ENCODE peak calls at places on chromosome 17, in four cellular contexts. X, L, D and B are unnamed samples.

GRCh38 chr17:73612074-73612473 is 32.2 kb downstream of the SDK2 start:
- DNase-seq in X (no peak), L (no peak), D (no peak), B (no peak)

GRCh38 chr17:48439473-48439872 is 9.5 kb upstream of the SKAP1 start:
- DNase-seq in X (no peak), L (no peak), D (no peak), B (no peak)

GRCh38 chr17:63329876-63330275 is 116.2 kb downstream of the CYB561 start:
- DNase-seq in X (no peak), L (no peak), D (no peak), B (no peak)

GRCh38 chr17:2075336-2076056 is 20.6 kb downstream of the HIC1 start:
- DNase-seq in X (peak; percentile 78), L (no peak), D (no peak), B (peak; percentile 28)

GRCh38 chr17:73838815-73839214 is 194.6 kb upstream of the SDK2 start:
- DNase-seq in X (peak; percentile 67), L (no peak), D (no peak), B (no peak)

GRCh38 chr17:32136856-32137255 is 5.4 kb upstream of the RHOT1 start:
- DNase-seq in X (no peak), L (no peak), D (peak; percentile 49), B (no peak)

GRCh38 chr17:31415640-31416502 is 24.4 kb downstream of the RAB11FIP4 start:
- DNase-seq in X (no peak), L (no peak), D (no peak), B (no peak)

GRCh38 chr17:76048711-76049110 is 21.6 kb upstream of the EVPL start:
- DNase-seq in X (no peak), L (no peak), D (no peak), B (no peak)

GRCh38 chr17:17780941-17781590 is 55.7 kb downstream of the SREBF1 start:
- DNase-seq in X (peak; percentile 54), L (no peak), D (no peak), B (peak; percentile 71)

GRCh38 chr17:37124074-37124824 is 175.5 kb downstream of the AATF start:
- DNase-seq in X (no peak), L (no peak), D (no peak), B (no peak)

GRCh38 chr17:38560503-38561318 is 45.0 kb downstream of the SRCIN1 start:
- DNase-seq in X (no peak), L (no peak), D (no peak), B (no peak)

GRCh38 chr17:73956595-73957465 is 246.6 kb upstream of the RPL38 start:
- DNase-seq in X (peak; percentile 89), L (no peak), D (peak; percentile 75), B (peak; percentile 91)

GRCh38 chr17:37461668-37462067 is 28.0 kb upstream of the DUSP14 start:
- DNase-seq in X (no peak), L (no peak), D (no peak), B (no peak)

GRCh38 chr17:59534583-59534982 is 30.8 kb upstream of the DHX40 start:
- DNase-seq in X (peak; percentile 58), L (no peak), D (peak; percentile 23), B (no peak)

GRCh38 chr17:78917451-78918307 is 7.5 kb downstream of the TIMP2 start:
- DNase-seq in X (no peak), L (no peak), D (no peak), B (no peak)

GRCh38 chr17:50790619-50791018 is 23.3 kb upstream of the ANKRD40CL start:
- DNase-seq in X (no peak), L (no peak), D (no peak), B (no peak)

GRCh38 chr17:39668141-39668924 is at the start of gene PNMT:
- DNase-seq in X (peak; percentile 93), L (no peak), D (peak; percentile 83), B (peak; percentile 83)

GRCh38 chr17:49996495-49997255 is 1.7 kb upstream of the DLX3 start:
- DNase-seq in X (peak; percentile 95), L (no peak), D (peak; percentile 76), B (peak; percentile 80)

GRCh38 chr17:20271016-20271610 is 196.2 kb downstream of the LGALS9B start:
- DNase-seq in X (no peak), L (no peak), D (no peak), B (no peak)

GRCh38 chr17:75832652-75833400 is 11.4 kb downstream of the UNC13D start:
- DNase-seq in X (no peak), L (no peak), D (no peak), B (peak; percentile 77)

GRCh38 chr17:17419166-17419565 is 57.6 kb upstream of the MED9 start:
- DNase-seq in X (no peak), L (no peak), D (no peak), B (no peak)

GRCh38 chr17:49875690-49876089 is 27.8 kb upstream of the TAC4 start:
- DNase-seq in X (no peak), L (no peak), D (no peak), B (peak; percentile 58)

GRCh38 chr17:7314719-7315569 is at the start of gene GPS2:
- DNase-seq in X (peak; percentile 97), L (no peak), D (peak; percentile 85), B (peak; percentile 92)

GRCh38 chr17:7582401-7583252 is 1.0 kb upstream of the MPDU1 start:
- DNase-seq in X (no peak), L (no peak), D (no peak), B (peak; percentile 41)

GRCh38 chr17:55458287-55458900 is 36.8 kb upstream of the MMD start:
- DNase-seq in X (no peak), L (no peak), D (no peak), B (no peak)

GRCh38 chr17:63291243-63291642 is 154.9 kb downstream of the CYB561 start:
- DNase-seq in X (no peak), L (no peak), D (no peak), B (no peak)

GRCh38 chr17:1491406-1492248 is 859 bp downstream of the MYO1C start:
- DNase-seq in X (peak; percentile 96), L (no peak), D (peak; percentile 89), B (peak; percentile 35)

GRCh38 chr17:32909787-32910369 is 18.1 kb upstream of the TMEM98 start:
- DNase-seq in X (peak; percentile 71), L (peak; percentile 46), D (peak; percentile 80), B (peak; percentile 79)

GRCh38 chr17:71327376-71328059 is 793.3 kb upstream of the SOX9 start:
- DNase-seq in X (no peak), L (no peak), D (no peak), B (no peak)

GRCh38 chr17:51876986-51877385 is 281.5 kb downstream of the CA10 start:
- DNase-seq in X (no peak), L (no peak), D (no peak), B (no peak)

GRCh38 chr17:74368341-74369152 is 1.2 kb downstream of the GPR142 start:
- DNase-seq in X (peak; percentile 95), L (no peak), D (peak; percentile 87), B (peak; percentile 79)

GRCh38 chr17:39164675-39165143 is 1.3 kb downstream of the ARL5C start:
- DNase-seq in X (peak; percentile 98), L (peak; percentile 53), D (peak; percentile 91), B (peak; percentile 93)

GRCh38 chr17:50688168-50688719 is 19.5 kb downstream of the ANKRD40 start:
- DNase-seq in X (no peak), L (no peak), D (no peak), B (no peak)

GRCh38 chr17:34626141-34626681 is 46.8 kb downstream of the TMEM132E start:
- DNase-seq in X (no peak), L (no peak), D (no peak), B (peak; percentile 44)

GRCh38 chr17:15910791-15911190 is 34.1 kb upstream of the ADORA2B start:
- DNase-seq in X (no peak), L (no peak), D (no peak), B (peak; percentile 7)

GRCh38 chr17:42743595-42744282 is 1.1 kb downstream of the EZH1 start:
- DNase-seq in X (peak; percentile 42), L (no peak), D (peak; percentile 60), B (no peak)

GRCh38 chr17:45201457-45201856 is 20.2 kb upstream of the FMNL1 start:
- DNase-seq in X (no peak), L (no peak), D (no peak), B (no peak)

GRCh38 chr17:29368926-29369325 is 21.2 kb upstream of the TAOK1 start:
- DNase-seq in X (no peak), L (no peak), D (no peak), B (peak; percentile 43)

GRCh38 chr17:9241371-9241712 is 220.0 kb downstream of the NTN1 start:
- DNase-seq in X (peak; percentile 68), L (no peak), D (no peak), B (no peak)
- TF ChIP-seq USF1 in X (no peak), L (no peak), D (no peak), B (no peak)

GRCh38 chr17:13030459-13031305 is 12.9 kb upstream of the ELAC2 start:
- DNase-seq in X (peak; percentile 48), L (no peak), D (peak; percentile 52), B (no peak)
- TF ChIP-seq USF1 in X (no peak), L (no peak), D (no peak), B (no peak)

GRCh38 chr17:77734371-77735050 is 224.0 kb upstream of the TNRC6C start:
- DNase-seq in X (peak; percentile 99), L (no peak), D (peak; percentile 61), B (peak; percentile 47)
- TF ChIP-seq USF1 in X (no peak), L (no peak), D (no peak), B (no peak)

GRCh38 chr17:4808378-4808767 is 1.4 kb downstream of the PLD2 start:
- DNase-seq in X (no peak), L (no peak), D (peak; percentile 18), B (no peak)

GRCh38 chr17:4811471-4811870 is 4.5 kb downstream of the PLD2 start:
- DNase-seq in X (no peak), L (no peak), D (no peak), B (no peak)

GRCh38 chr17:4807534-4808377 is 804 bp downstream of the PLD2 start:
- DNase-seq in X (peak; percentile 70), L (no peak), D (no peak), B (no peak)

GRCh38 chr17:4812690-4813089 is 5.7 kb downstream of the PLD2 start:
- DNase-seq in X (no peak), L (no peak), D (no peak), B (no peak)

DNA sequence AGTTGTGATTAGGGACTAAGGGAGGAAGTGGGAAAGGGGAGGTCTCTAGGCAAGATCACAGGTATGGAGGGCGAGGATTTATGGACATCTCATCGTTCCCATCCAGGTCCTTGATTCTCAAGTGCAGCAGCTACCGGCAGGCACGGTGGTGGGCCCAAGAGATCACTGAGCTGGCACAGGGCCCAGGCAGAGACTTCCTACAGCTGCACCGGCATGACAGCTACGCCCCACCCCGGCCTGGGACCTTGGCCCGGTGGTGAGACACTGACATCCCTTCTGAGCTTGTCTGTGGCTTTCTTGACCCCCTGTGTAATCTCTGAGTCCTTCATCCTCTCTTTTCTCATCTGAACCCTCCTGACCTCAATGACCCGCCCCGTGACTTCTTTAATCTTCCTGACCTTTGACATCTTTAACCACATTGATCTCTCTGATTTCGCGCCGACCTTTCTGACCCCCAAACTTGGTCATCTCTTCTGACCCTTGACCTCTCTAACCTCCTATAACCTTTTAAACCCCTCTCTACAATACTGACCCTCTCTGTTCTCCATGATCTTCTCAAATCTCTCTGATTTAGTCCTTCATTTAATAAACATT is 3.8 kb downstream of the PLD2 start:
- DNase-seq in X (no peak), L (no peak), D (no peak), B (no peak)
- TF ChIP-seq USF1 in X (no peak), L (no peak), D (no peak), B (no peak)